ENCODE peak calls at places on chromosomes 6 and 20, in five cellular contexts. V, L, C, G and K are unnamed samples.

GRCh38 chr6:6781172-6781876 is 192.8 kb downstream of the LY86 start:
- DNase-seq in V (peak), L (no peak), C (no peak), G (peak), K (no peak)

GRCh38 chr20:45918779-45919535 is 7.0 kb upstream of the PLTP start:
- DNase-seq in V (peak), L (no peak), C (no peak), G (peak), K (no peak)

GRCh38 chr6:30154709-30155521 is 6.1 kb downstream of the TRIM10 start:
- DNase-seq in V (peak), L (no peak), C (no peak), G (peak), K (no peak)

GRCh38 chr6:20331042-20331441 is 70.6 kb upstream of the E2F3 start:
- DNase-seq in V (no peak), L (no peak), C (no peak), G (no peak), K (no peak)

GRCh38 chr6:154996841-154997311 is 1.8 kb downstream of the TIAM2 start:
- DNase-seq in V (no peak), L (no peak), C (no peak), G (no peak), K (no peak)

GRCh38 chr6:148745926-148746325 is 904 bp upstream of the UST start:
- DNase-seq in V (no peak), L (no peak), C (no peak), G (no peak), K (no peak)

GRCh38 chr6:14682821-14683220 is 563.0 kb upstream of the JARID2 start:
- DNase-seq in V (peak), L (no peak), C (no peak), G (peak), K (no peak)

GRCh38 chr6:167795321-167795811 is 31.3 kb upstream of the AFDN start:
- DNase-seq in V (no peak), L (no peak), C (no peak), G (no peak), K (no peak)

GRCh38 chr6:41578714-41579610 is 32.8 kb downstream of the FOXP4 start:
- DNase-seq in V (peak), L (peak), C (no peak), G (peak), K (peak)

GRCh38 chr6:44464527-44465310 is 77.2 kb downstream of the CDC5L start:
- DNase-seq in V (peak), L (no peak), C (no peak), G (no peak), K (no peak)

GRCh38 chr6:73747293-73747692 is 51.3 kb downstream of the CD109 start:
- DNase-seq in V (no peak), L (no peak), C (no peak), G (no peak), K (no peak)

GRCh38 chr6:33313105-33313708 is 671 bp downstream of the TAPBP start:
- DNase-seq in V (peak), L (no peak), C (no peak), G (peak), K (peak)

GRCh38 chr20:57060407-57061057 is 205.9 kb downstream of the BMP7 start:
- DNase-seq in V (no peak), L (no peak), C (no peak), G (no peak), K (no peak)

GRCh38 chr6:18545726-18546125 is 158.6 kb downstream of the RNF144B start:
- DNase-seq in V (no peak), L (no peak), C (no peak), G (no peak), K (no peak)

GRCh38 chr6:69936674-69937363 is 70.5 kb downstream of the COL19A1 start:
- DNase-seq in V (no peak), L (no peak), C (no peak), G (no peak), K (no peak)

GRCh38 chr6:128725271-128726233 is 157.4 kb upstream of the LAMA2 start:
- DNase-seq in V (peak), L (peak), C (no peak), G (peak), K (no peak)

GRCh38 chr20:47330933-47331708 is 25.4 kb downstream of the ZMYND8 start:
- DNase-seq in V (peak), L (no peak), C (no peak), G (peak), K (no peak)

GRCh38 chr6:133553652-133554051 is 312.5 kb downstream of the EYA4 start:
- DNase-seq in V (peak), L (peak), C (no peak), G (peak), K (no peak)

GRCh38 chr6:143158113-143158581 is 97.5 kb downstream of the AIG1 start:
- DNase-seq in V (peak), L (no peak), C (no peak), G (peak), K (no peak)

GRCh38 chr20:45044084-45044573 is 56.8 kb downstream of the KCNS1 start:
- DNase-seq in V (peak), L (peak), C (peak), G (peak), K (peak)

GRCh38 chr20:24432057-24432456 is 37.4 kb upstream of the SYNDIG1 start:
- DNase-seq in V (no peak), L (no peak), C (no peak), G (no peak), K (peak)

GRCh38 chr20:50837532-50838321 is 42.9 kb downstream of the BCAS4 start:
- DNase-seq in V (peak), L (no peak), C (no peak), G (no peak), K (no peak)

GRCh38 chr6:137892271-137892708 is 25.2 kb downstream of the TNFAIP3 start:
- DNase-seq in V (peak), L (no peak), C (no peak), G (peak), K (no peak)

GRCh38 chr6:32047855-32048766 is 9.9 kb downstream of the CYP21A2 start:
- DNase-seq in V (peak), L (peak), C (peak), G (peak), K (peak)

GRCh38 chr6:40276176-40276575 is 311.0 kb downstream of the LRFN2 start:
- DNase-seq in V (no peak), L (no peak), C (no peak), G (no peak), K (no peak)
- H2BK15ac ChIP-seq in V (no peak), L (no peak), C (no peak), G (no peak), K (no peak)

DNA sequence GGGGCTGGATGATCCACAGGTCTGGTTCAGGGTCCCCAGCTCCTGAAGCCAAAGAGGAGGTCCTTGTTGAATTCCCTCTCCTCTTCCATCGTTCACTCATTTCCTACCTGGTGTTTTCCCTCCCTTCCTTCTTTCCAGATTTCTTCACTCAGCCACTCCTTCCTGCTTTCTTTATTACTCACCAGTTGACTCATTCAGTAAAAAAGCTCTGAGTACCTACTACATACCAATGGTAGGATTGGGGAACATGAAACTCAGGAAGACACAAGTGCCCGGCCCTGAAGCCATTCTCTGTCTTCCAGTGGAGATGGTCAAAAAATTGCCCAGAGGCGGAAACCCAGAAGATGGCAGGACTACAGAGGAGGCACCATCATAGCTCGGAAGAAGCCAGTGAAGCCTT is 11.9 kb upstream of the NSFL1C start:
- DNase-seq in V (peak), L (no peak), C (no peak), G (no peak), K (no peak)
- H2BK5ac ChIP-seq in V (no peak), L (no peak), C (no peak), G (no peak), K (no peak)

GRCh38 chr20:39269493-39270217 is 307.5 kb downstream of the DHX35 start:
- DNase-seq in V (no peak), L (no peak), C (no peak), G (no peak), K (no peak)
- H2AFZ ChIP-seq in V (no peak), L (no peak), C (no peak), G (no peak), K (no peak)

DNA sequence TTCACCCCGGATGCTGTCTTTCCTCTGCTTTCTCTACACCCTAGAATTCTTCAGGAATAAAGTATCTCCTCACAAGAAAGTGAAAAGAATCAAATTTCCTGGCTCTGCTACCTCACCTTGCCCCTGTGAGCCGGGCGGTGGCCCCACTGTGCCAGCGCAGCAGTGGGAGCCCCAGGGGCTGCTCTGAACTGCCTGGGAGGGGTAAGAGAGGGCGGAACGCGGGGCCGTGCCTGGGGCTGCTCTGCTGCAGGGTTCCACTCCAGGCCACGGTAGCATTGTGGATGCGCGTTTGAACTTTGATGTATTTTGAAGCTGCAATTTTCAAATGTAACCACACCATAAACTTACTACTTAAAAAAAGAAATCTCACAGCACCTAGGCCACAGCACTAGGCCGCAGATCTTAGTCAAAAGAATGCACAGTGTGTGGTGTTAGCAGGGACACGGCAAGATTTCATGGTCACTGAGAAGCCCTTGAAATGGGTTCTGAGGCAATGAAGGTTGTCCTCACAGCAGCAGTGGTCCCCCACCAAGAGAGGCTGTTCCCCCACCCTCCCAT is 57.5 kb downstream of the PRDM1 start:
- DNase-seq in V (no peak), L (no peak), C (no peak), G (no peak), K (no peak)
- H2BK15ac ChIP-seq in V (no peak), L (no peak), C (no peak), G (no peak), K (no peak)

GRCh38 chr20:4169360-4170214 is 154.2 kb upstream of the RNF24 start:
- DNase-seq in V (no peak), L (no peak), C (no peak), G (no peak), K (no peak)

GRCh38 chr20:4166726-4167035 is 151.3 kb upstream of the RNF24 start:
- DNase-seq in V (no peak), L (no peak), C (no peak), G (no peak), K (no peak)

GRCh38 chr20:4164246-4164645 is 148.9 kb upstream of the RNF24 start:
- DNase-seq in V (no peak), L (no peak), C (no peak), G (no peak), K (no peak)

GRCh38 chr20:4165984-4166725 is 150.8 kb upstream of the RNF24 start:
- DNase-seq in V (no peak), L (no peak), C (no peak), G (no peak), K (no peak)

DNA sequence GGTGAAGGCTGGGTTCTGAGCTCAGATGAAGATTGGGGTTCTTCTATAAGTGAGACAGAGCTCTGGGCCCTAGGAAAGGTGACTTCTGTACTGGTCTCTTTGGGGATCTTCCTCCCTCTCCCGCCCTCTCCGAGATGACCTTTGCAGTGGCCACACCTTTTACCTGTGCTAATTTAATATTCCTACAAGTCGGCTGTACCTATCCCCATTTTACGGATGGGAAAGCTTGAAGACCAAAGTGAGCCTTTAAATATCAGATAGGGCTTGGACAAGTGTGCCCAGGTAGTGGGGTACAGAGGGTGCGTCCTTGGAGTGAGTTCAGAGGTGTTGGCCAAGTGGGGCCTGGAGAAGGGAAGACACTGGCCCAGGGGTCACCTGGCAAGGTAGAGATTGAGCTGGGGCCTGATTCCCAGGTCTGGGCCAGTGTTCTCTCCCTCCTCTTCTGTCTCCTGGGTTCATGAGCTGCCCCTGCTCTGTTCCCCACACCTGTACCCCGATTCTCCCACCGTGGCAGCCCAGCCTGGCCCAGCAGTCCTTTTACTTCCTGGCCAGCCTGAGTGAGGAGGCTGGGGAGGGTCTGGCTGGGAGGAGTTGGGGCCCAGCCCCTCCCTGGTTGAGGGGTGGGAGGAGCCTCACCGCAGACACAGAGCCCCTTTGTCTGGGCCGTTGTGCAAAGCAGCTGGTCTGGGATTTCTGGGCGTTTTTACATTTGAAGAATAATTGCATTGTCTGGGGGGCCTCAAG is 152.1 kb upstream of the RNF24 start:
- DNase-seq in V (no peak), L (no peak), C (no peak), G (no peak), K (peak)
- H2BK5ac ChIP-seq in V (no peak), L (peak), C (peak), G (no peak), K (no peak)

GRCh38 chr6:54640911-54641310 is 205.7 kb upstream of the FAM83B start:
- DNase-seq in V (no peak), L (no peak), C (no peak), G (no peak), K (no peak)
- H2AFZ ChIP-seq in V (no peak), L (no peak), C (no peak), G (no peak), K (no peak)

DNA sequence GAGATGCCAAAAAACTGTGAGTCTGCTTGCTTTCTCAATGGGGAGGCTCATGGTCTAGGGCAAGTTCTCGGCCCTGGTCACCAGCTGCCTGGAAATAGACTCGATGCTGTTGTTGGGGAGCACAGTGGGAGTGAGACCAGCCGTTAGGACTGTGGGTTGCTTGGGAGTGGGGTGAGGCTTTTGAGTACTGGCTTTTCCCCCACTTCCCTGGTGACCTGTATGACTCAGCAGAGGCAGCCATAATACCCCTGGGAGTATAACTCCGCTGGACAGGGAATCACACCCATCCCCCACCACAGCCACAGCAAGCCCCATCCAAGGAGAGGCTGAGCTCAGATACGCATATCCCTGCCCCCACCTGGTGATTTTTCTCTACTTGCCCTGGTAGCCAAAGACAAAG is 48.9 kb upstream of the OGFRL1 start:
- DNase-seq in V (no peak), L (no peak), C (no peak), G (peak), K (no peak)
- H2BK15ac ChIP-seq in V (peak), L (no peak), C (no peak), G (peak), K (no peak)